ENCODE peak calls at places on chromosomes 3 and 15, in seven cellular contexts. C is AG08395; X is GM19239; S is adrenal gland; W is tibial artery; I is stimulated activated CD8-positive, alpha-beta memory T cell treated with anti-CD3 and anti-CD28 coated beads, Interleukin-7, amount 100 ng/mL, for 48 hours; P is mesenchymal stem cell. Y is an unnamed sample.

GRCh38 chr15:22227961-22228762 is 147.8 kb downstream of the OR4M2 start:
- DNase-seq in C (no peak), X (no peak), S (no peak), W (no peak), I (no peak), P (no peak), Y (no peak)

GRCh38 chr3:192825657-192826200 is 91.9 kb downstream of the MB21D2 start:
- DNase-seq in C (no peak), X (no peak), S (no peak), W (no peak), I (no peak), P (peak), Y (no peak)

GRCh38 chr3:81816473-81817260 is 55.2 kb upstream of the GBE1 start:
- DNase-seq in C (peak), X (peak), S (peak), W (no peak), I (no peak), P (peak), Y (peak)

GRCh38 chr15:32716960-32717289 is 879 bp upstream of the GREM1 start:
- DNase-seq in C (no peak), X (no peak), S (no peak), W (no peak), I (no peak), P (no peak), Y (no peak)

GRCh38 chr3:43953814-43954241 is 263.1 kb downstream of the ABHD5 start:
- DNase-seq in C (peak), X (no peak), S (peak), W (no peak), I (no peak), P (peak), Y (peak)

GRCh38 chr15:82943176-82943575 is 9.3 kb downstream of the HOMER2 start:
- DNase-seq in C (no peak), X (no peak), S (no peak), W (no peak), I (no peak), P (no peak), Y (no peak)

GRCh38 chr3:186046838-186047237 is 62.1 kb downstream of the ETV5 start:
- DNase-seq in C (no peak), X (no peak), S (no peak), W (no peak), I (no peak), P (no peak), Y (no peak)

GRCh38 chr3:187112934-187113793 is 26.1 kb downstream of the RPL39L start:
- DNase-seq in C (peak), X (no peak), S (no peak), W (no peak), I (no peak), P (peak), Y (no peak)

GRCh38 chr15:68511073-68511991 is 67.5 kb upstream of the CORO2B start:
- DNase-seq in C (peak), X (no peak), S (no peak), W (no peak), I (no peak), P (no peak), Y (no peak)

GRCh38 chr15:64111679-64112050 is 15.9 kb downstream of the SNX1 start:
- DNase-seq in C (no peak), X (no peak), S (no peak), W (no peak), I (no peak), P (no peak), Y (no peak)

GRCh38 chr3:193894121-193894863 is 241.7 kb upstream of the HES1 start:
- DNase-seq in C (no peak), X (no peak), S (no peak), W (no peak), I (no peak), P (no peak), Y (no peak)

GRCh38 chr3:70919661-70920060 is 607.2 kb upstream of the MDFIC2 start:
- DNase-seq in C (no peak), X (no peak), S (no peak), W (no peak), I (no peak), P (no peak), Y (no peak)

GRCh38 chr15:50977157-50977556 is 68.7 kb downstream of the AP4E1 start:
- DNase-seq in C (no peak), X (no peak), S (no peak), W (no peak), I (no peak), P (no peak), Y (no peak)

Y was measured in kidney epithelial cell.